ENCODE peak calls at places on chromosomes 7 and 10, in seven cellular contexts. One of them, this sample, is unnamed.

GRCh38 chr7:116269466-116269865 is 59.1 kb downstream of the TES start:
- DNase-seq in GM12878: no peak
- DNase-seq in H1: no peak
- DNase-seq in SK-N-SH: no peak
- DNase-seq in IMR-90: peak; percentile 65
- DNase-seq in A549: no peak
- DNase-seq in HepG2: no peak
- DNase-seq in this sample: no peak

GRCh38 chr10:59536151-59536550 is 173.5 kb downstream of the SLC16A9 start:
- DNase-seq in H1: no peak
- DNase-seq in HepG2: no peak
- DNase-seq in GM12878: no peak
- DNase-seq in SK-N-SH: peak; percentile 16
- DNase-seq in IMR-90: peak; percentile 92
- DNase-seq in A549: no peak
- DNase-seq in this sample: no peak

GRCh38 chr7:151926336-151926712 is 29.9 kb upstream of the GALNTL5 start:
- DNase-seq in H1: no peak
- DNase-seq in GM12878: no peak
- DNase-seq in A549: no peak
- DNase-seq in HepG2: no peak
- DNase-seq in SK-N-SH: no peak
- DNase-seq in IMR-90: no peak
- DNase-seq in this sample: no peak

GRCh38 chr10:23155166-23155565 is 36.9 kb upstream of the PTF1A start:
- DNase-seq in HepG2: no peak
- DNase-seq in SK-N-SH: no peak
- DNase-seq in H1: no peak
- DNase-seq in GM12878: no peak
- DNase-seq in IMR-90: no peak
- DNase-seq in A549: no peak
- DNase-seq in this sample: no peak

GRCh38 chr10:58952747-58953466 is 223.5 kb upstream of the PHYHIPL start:
- DNase-seq in SK-N-SH: peak; percentile 36
- DNase-seq in IMR-90: peak; percentile 42
- DNase-seq in GM12878: peak; percentile 19
- DNase-seq in HepG2: peak; percentile 53
- DNase-seq in A549: peak; percentile 20
- DNase-seq in H1: peak; percentile 69
- DNase-seq in this sample: peak; percentile 56

GRCh38 chr10:30172663-30173062 is 113.3 kb upstream of the JCAD start:
- DNase-seq in GM12878: no peak
- DNase-seq in HepG2: no peak
- DNase-seq in A549: no peak
- DNase-seq in SK-N-SH: no peak
- DNase-seq in IMR-90: no peak
- DNase-seq in H1: no peak
- DNase-seq in this sample: no peak

GRCh38 chr7:136874393-136875032 is 6.1 kb downstream of the CHRM2 start:
- DNase-seq in SK-N-SH: peak; percentile 72
- DNase-seq in H1: no peak
- DNase-seq in GM12878: no peak
- DNase-seq in IMR-90: peak; percentile 73
- DNase-seq in HepG2: peak; percentile 20
- DNase-seq in A549: no peak
- DNase-seq in this sample: no peak

GRCh38 chr10:61589547-61590243 is 73.0 kb upstream of the CABCOCO1 start:
- DNase-seq in A549: no peak
- DNase-seq in H1: no peak
- DNase-seq in HepG2: no peak
- DNase-seq in GM12878: no peak
- DNase-seq in IMR-90: peak; percentile 35
- DNase-seq in SK-N-SH: no peak
- DNase-seq in this sample: no peak

GRCh38 chr10:85831422-85831821 is 535.2 kb downstream of the GRID1 start:
- DNase-seq in H1: no peak
- DNase-seq in SK-N-SH: no peak
- DNase-seq in IMR-90: no peak
- DNase-seq in GM12878: no peak
- DNase-seq in A549: no peak
- DNase-seq in HepG2: no peak
- DNase-seq in this sample: no peak

GRCh38 chr7:1219516-1219915 is 13.2 kb upstream of the UNCX start:
- DNase-seq in IMR-90: no peak
- DNase-seq in SK-N-SH: peak; percentile 38
- DNase-seq in GM12878: no peak
- DNase-seq in H1: peak; percentile 43
- DNase-seq in A549: no peak
- DNase-seq in HepG2: no peak
- DNase-seq in this sample: no peak
- TF ChIP-seq USF2 in IMR-90: no peak
- TF ChIP-seq USF2 in SK-N-SH: no peak
- TF ChIP-seq USF2 in GM12878: no peak
- TF ChIP-seq USF2 in H1: no peak
- TF ChIP-seq USF2 in A549: no peak
- TF ChIP-seq USF2 in HepG2: no peak
- TF ChIP-seq USF2 in this sample: no peak

GRCh38 chr10:43151371-43151770 is 13.1 kb downstream of the CSGALNACT2 start:
- DNase-seq in GM12878: no peak
- DNase-seq in HepG2: no peak
- DNase-seq in IMR-90: no peak
- DNase-seq in A549: no peak
- DNase-seq in SK-N-SH: no peak
- DNase-seq in H1: no peak
- DNase-seq in this sample: no peak

GRCh38 chr10:43155221-43155620 is 17.0 kb downstream of the CSGALNACT2 start:
- DNase-seq in IMR-90: no peak
- DNase-seq in HepG2: no peak
- DNase-seq in GM12878: no peak
- DNase-seq in A549: no peak
- DNase-seq in SK-N-SH: no peak
- DNase-seq in H1: no peak
- DNase-seq in this sample: no peak

GRCh38 chr10:43156590-43157340 is 18.5 kb downstream of the CSGALNACT2 start:
- DNase-seq in H1: no peak
- DNase-seq in GM12878: no peak
- DNase-seq in SK-N-SH: no peak
- DNase-seq in IMR-90: no peak
- DNase-seq in A549: no peak
- DNase-seq in HepG2: no peak
- DNase-seq in this sample: no peak

GRCh38 chr10:43160067-43160918 is 22.0 kb downstream of the CSGALNACT2 start:
- DNase-seq in GM12878: no peak
- DNase-seq in A549: no peak
- DNase-seq in IMR-90: peak; percentile 90
- DNase-seq in HepG2: no peak
- DNase-seq in H1: no peak
- DNase-seq in SK-N-SH: no peak
- DNase-seq in this sample: no peak

GRCh38 chr10:43155716-43156115 is 17.5 kb downstream of the CSGALNACT2 start:
- DNase-seq in A549: no peak
- DNase-seq in IMR-90: no peak
- DNase-seq in H1: no peak
- DNase-seq in HepG2: no peak
- DNase-seq in SK-N-SH: no peak
- DNase-seq in GM12878: no peak
- DNase-seq in this sample: no peak
- TF ChIP-seq USF2 in A549: no peak
- TF ChIP-seq USF2 in IMR-90: no peak
- TF ChIP-seq USF2 in H1: no peak
- TF ChIP-seq USF2 in HepG2: no peak
- TF ChIP-seq USF2 in SK-N-SH: no peak
- TF ChIP-seq USF2 in GM12878: no peak
- TF ChIP-seq USF2 in this sample: no peak

DNA sequence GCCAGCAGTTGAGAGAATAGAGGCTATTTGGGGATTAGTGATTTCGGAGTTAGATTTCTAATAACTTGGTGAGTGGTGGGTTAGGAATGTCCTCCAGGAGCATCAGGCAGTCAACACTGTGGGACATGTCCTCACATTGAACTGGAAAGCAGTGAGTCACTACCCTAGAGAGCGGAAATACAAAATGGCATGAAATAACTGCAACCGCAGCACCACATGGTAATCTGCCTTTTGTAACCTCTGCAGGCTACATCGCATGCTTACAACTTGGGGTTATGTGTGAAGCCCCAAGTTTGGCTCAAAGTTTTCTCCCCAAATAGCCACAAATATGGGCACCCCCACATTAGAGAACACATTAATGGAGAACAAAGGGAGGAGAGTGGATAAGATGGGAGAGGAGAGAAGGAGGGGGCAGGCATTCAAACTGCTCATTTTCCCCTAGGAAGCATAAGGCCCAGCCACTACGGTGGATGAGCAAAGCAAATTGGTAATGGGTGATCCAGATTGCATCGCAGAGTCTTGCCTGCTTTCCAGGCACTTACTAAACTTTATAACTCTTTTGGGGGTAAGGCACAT is 22.0 kb upstream of the SLF2 start:
- DNase-seq in GM12878: no peak
- DNase-seq in H1: peak; percentile 33
- DNase-seq in A549: peak; percentile 75
- DNase-seq in HepG2: peak; percentile 50
- DNase-seq in SK-N-SH: no peak
- DNase-seq in IMR-90: peak; percentile 98
- DNase-seq in this sample: no peak
- TF ChIP-seq USF2 in GM12878: no peak
- TF ChIP-seq USF2 in H1: no peak
- TF ChIP-seq USF2 in A549: no peak
- TF ChIP-seq USF2 in HepG2: no peak
- TF ChIP-seq USF2 in SK-N-SH: no peak
- TF ChIP-seq USF2 in IMR-90: peak; percentile 70
- TF ChIP-seq USF2 in this sample: no peak

GRCh38 chr10:25493122-25493893 is 318.5 kb downstream of the GPR158 start:
- DNase-seq in SK-N-SH: peak; percentile 22
- DNase-seq in A549: peak; percentile 28
- DNase-seq in H1: no peak
- DNase-seq in IMR-90: peak; percentile 0
- DNase-seq in GM12878: no peak
- DNase-seq in HepG2: no peak
- DNase-seq in this sample: peak; percentile 31
- TF ChIP-seq USF2 in SK-N-SH: no peak
- TF ChIP-seq USF2 in A549: no peak
- TF ChIP-seq USF2 in H1: no peak
- TF ChIP-seq USF2 in IMR-90: no peak
- TF ChIP-seq USF2 in GM12878: no peak
- TF ChIP-seq USF2 in HepG2: no peak
- TF ChIP-seq USF2 in this sample: no peak

GRCh38 chr7:132379292-132379691 is 197.0 kb downstream of the PLXNA4 start:
- DNase-seq in SK-N-SH: no peak
- DNase-seq in GM12878: no peak
- DNase-seq in A549: no peak
- DNase-seq in HepG2: no peak
- DNase-seq in H1: no peak
- DNase-seq in IMR-90: no peak
- DNase-seq in this sample: no peak
- TF ChIP-seq USF2 in SK-N-SH: no peak
- TF ChIP-seq USF2 in GM12878: no peak
- TF ChIP-seq USF2 in A549: no peak
- TF ChIP-seq USF2 in HepG2: no peak
- TF ChIP-seq USF2 in H1: no peak
- TF ChIP-seq USF2 in IMR-90: no peak
- TF ChIP-seq USF2 in this sample: no peak

DNA sequence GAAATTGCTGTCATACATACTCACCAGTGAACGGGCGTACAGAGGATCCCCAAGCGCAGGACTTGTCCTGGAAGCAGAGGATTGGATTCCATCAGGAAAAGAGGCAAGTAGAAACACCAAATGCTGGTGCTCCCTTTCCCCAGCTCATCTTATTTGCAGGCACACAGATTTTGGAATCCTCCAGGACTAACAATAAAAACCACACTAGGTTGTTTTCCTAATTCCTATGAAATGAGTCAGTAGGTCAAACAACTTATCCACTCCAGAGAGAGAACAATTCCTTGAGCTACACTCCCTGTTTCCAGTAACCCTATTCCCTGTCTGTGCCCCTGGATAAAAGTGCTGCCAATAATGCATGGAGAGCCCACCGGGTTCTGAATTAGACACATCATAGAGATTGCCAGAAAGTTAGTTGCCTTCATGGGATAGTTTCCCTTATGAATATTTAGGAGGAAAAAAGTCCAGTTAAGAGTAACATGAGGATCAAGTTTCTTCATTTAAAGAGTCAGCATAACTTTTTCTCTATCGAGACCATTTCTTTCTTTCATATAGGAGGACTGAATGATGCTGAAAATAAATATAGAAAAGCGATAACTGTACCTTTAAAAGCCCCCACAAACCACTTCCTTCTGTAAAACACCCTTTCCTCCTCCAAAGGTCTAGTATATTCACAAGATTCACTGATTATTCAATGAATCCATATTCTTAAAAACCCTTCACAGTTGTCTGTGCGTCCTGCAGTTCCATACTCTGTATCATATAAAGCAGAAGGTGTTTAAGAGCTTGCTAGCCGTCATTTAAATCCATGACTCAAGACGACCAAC is 178.3 kb upstream of the KLF14 start:
- DNase-seq in HepG2: peak; percentile 69
- DNase-seq in SK-N-SH: no peak
- DNase-seq in IMR-90: peak; percentile 85
- DNase-seq in GM12878: no peak
- DNase-seq in H1: no peak
- DNase-seq in A549: no peak
- DNase-seq in this sample: no peak
- TF ChIP-seq USF2 in HepG2: no peak
- TF ChIP-seq USF2 in SK-N-SH: no peak
- TF ChIP-seq USF2 in IMR-90: no peak
- TF ChIP-seq USF2 in GM12878: no peak
- TF ChIP-seq USF2 in H1: no peak
- TF ChIP-seq USF2 in A549: no peak
- TF ChIP-seq USF2 in this sample: no peak

GRCh38 chr10:84537447-84537931 is 209.1 kb downstream of the CCSER2 start:
- DNase-seq in SK-N-SH: peak; percentile 85
- DNase-seq in IMR-90: peak; percentile 59
- DNase-seq in HepG2: peak; percentile 49
- DNase-seq in H1: no peak
- DNase-seq in GM12878: no peak
- DNase-seq in A549: peak; percentile 67
- DNase-seq in this sample: peak; percentile 32
- TF ChIP-seq USF2 in SK-N-SH: no peak
- TF ChIP-seq USF2 in IMR-90: no peak
- TF ChIP-seq USF2 in HepG2: no peak
- TF ChIP-seq USF2 in H1: no peak
- TF ChIP-seq USF2 in GM12878: no peak
- TF ChIP-seq USF2 in A549: no peak
- TF ChIP-seq USF2 in this sample: no peak